ENCODE peak calls at places on chromosome 17, in seven cellular contexts. One of them, this sample, is unnamed.

GRCh38 chr17:31629696-31630470 is 229.2 kb downstream of the COPRS start:
- DNase-seq in gastrocnemius medialis: no peak
- DNase-seq in HCT116: no peak
- DNase-seq in ovary: no peak
- DNase-seq in breast epithelium: no peak
- DNase-seq in A549: no peak
- DNase-seq in prostate gland: no peak
- DNase-seq in this sample: no peak

GRCh38 chr17:46046957-46047356 is 47.9 kb downstream of the STH start:
- DNase-seq in prostate gland: no peak
- DNase-seq in ovary: no peak
- DNase-seq in HCT116: no peak
- DNase-seq in gastrocnemius medialis: no peak
- DNase-seq in breast epithelium: no peak
- DNase-seq in A549: no peak
- DNase-seq in this sample: no peak

GRCh38 chr17:57724038-57724728 is 20.9 kb downstream of the CCDC182 start:
- DNase-seq in HCT116: no peak
- DNase-seq in A549: no peak
- DNase-seq in breast epithelium: no peak
- DNase-seq in ovary: no peak
- DNase-seq in prostate gland: no peak
- DNase-seq in gastrocnemius medialis: no peak
- DNase-seq in this sample: no peak

GRCh38 chr17:924711-925480 is 54.7 kb downstream of the NXN start:
- DNase-seq in gastrocnemius medialis: no peak
- DNase-seq in breast epithelium: no peak
- DNase-seq in HCT116: no peak
- DNase-seq in prostate gland: peak
- DNase-seq in ovary: no peak
- DNase-seq in A549: no peak
- DNase-seq in this sample: no peak

GRCh38 chr17:64001091-64001579 is 3.0 kb downstream of the PRR29 start:
- DNase-seq in gastrocnemius medialis: no peak
- DNase-seq in ovary: no peak
- DNase-seq in HCT116: no peak
- DNase-seq in A549: no peak
- DNase-seq in breast epithelium: peak
- DNase-seq in prostate gland: no peak
- DNase-seq in this sample: no peak

GRCh38 chr17:45639297-45639849 is 144.7 kb upstream of the CRHR1 start:
- DNase-seq in prostate gland: no peak
- DNase-seq in breast epithelium: no peak
- DNase-seq in HCT116: no peak
- DNase-seq in A549: no peak
- DNase-seq in gastrocnemius medialis: no peak
- DNase-seq in ovary: no peak
- DNase-seq in this sample: no peak

GRCh38 chr17:77313831-77314230 is 173.1 kb downstream of the SEC14L1 start:
- DNase-seq in breast epithelium: no peak
- DNase-seq in A549: no peak
- DNase-seq in ovary: no peak
- DNase-seq in HCT116: no peak
- DNase-seq in gastrocnemius medialis: no peak
- DNase-seq in prostate gland: no peak
- DNase-seq in this sample: no peak

GRCh38 chr17:20187049-20187448 is 177.9 kb downstream of the SPECC1 start:
- DNase-seq in ovary: no peak
- DNase-seq in gastrocnemius medialis: no peak
- DNase-seq in prostate gland: no peak
- DNase-seq in HCT116: no peak
- DNase-seq in breast epithelium: no peak
- DNase-seq in A549: no peak
- DNase-seq in this sample: no peak

GRCh38 chr17:28030386-28030785 is 12.1 kb upstream of the NLK start:
- DNase-seq in ovary: no peak
- DNase-seq in A549: no peak
- DNase-seq in prostate gland: no peak
- DNase-seq in HCT116: no peak
- DNase-seq in gastrocnemius medialis: no peak
- DNase-seq in breast epithelium: no peak
- DNase-seq in this sample: no peak

GRCh38 chr17:63126607-63127006 is 160.6 kb downstream of the TANC2 start:
- DNase-seq in ovary: no peak
- DNase-seq in prostate gland: no peak
- DNase-seq in HCT116: no peak
- DNase-seq in gastrocnemius medialis: no peak
- DNase-seq in breast epithelium: no peak
- DNase-seq in A549: no peak
- DNase-seq in this sample: no peak

GRCh38 chr17:69819316-69820087 is 255.5 kb upstream of the KCNJ16 start:
- DNase-seq in prostate gland: no peak
- DNase-seq in HCT116: no peak
- DNase-seq in ovary: no peak
- DNase-seq in breast epithelium: no peak
- DNase-seq in gastrocnemius medialis: no peak
- DNase-seq in A549: no peak
- DNase-seq in this sample: no peak

GRCh38 chr17:66633322-66633965 is 201.5 kb upstream of the CACNG5 start:
- DNase-seq in prostate gland: no peak
- DNase-seq in gastrocnemius medialis: no peak
- DNase-seq in ovary: no peak
- DNase-seq in HCT116: no peak
- DNase-seq in breast epithelium: no peak
- DNase-seq in A549: no peak
- DNase-seq in this sample: peak

GRCh38 chr17:10420811-10421210 is 939 bp downstream of the MYH8 start:
- DNase-seq in HCT116: no peak
- DNase-seq in A549: no peak
- DNase-seq in breast epithelium: no peak
- DNase-seq in ovary: no peak
- DNase-seq in gastrocnemius medialis: no peak
- DNase-seq in prostate gland: no peak
- DNase-seq in this sample: no peak

GRCh38 chr17:54256530-54256929 is 433.8 kb downstream of the KIF2B start:
- DNase-seq in ovary: no peak
- DNase-seq in gastrocnemius medialis: no peak
- DNase-seq in breast epithelium: no peak
- DNase-seq in prostate gland: no peak
- DNase-seq in HCT116: no peak
- DNase-seq in A549: no peak
- DNase-seq in this sample: no peak

GRCh38 chr17:40540448-40540847 is 24.8 kb downstream of the CCR7 start:
- DNase-seq in A549: no peak
- DNase-seq in gastrocnemius medialis: no peak
- DNase-seq in HCT116: no peak
- DNase-seq in prostate gland: no peak
- DNase-seq in breast epithelium: no peak
- DNase-seq in ovary: peak
- DNase-seq in this sample: no peak

GRCh38 chr17:1108810-1109605 is 70.8 kb downstream of the ABR start:
- DNase-seq in A549: peak
- DNase-seq in prostate gland: no peak
- DNase-seq in breast epithelium: no peak
- DNase-seq in gastrocnemius medialis: peak
- DNase-seq in ovary: peak
- DNase-seq in HCT116: no peak
- DNase-seq in this sample: peak

GRCh38 chr17:69812240-69812837 is 262.7 kb upstream of the KCNJ16 start:
- DNase-seq in gastrocnemius medialis: no peak
- DNase-seq in A549: no peak
- DNase-seq in ovary: no peak
- DNase-seq in prostate gland: no peak
- DNase-seq in HCT116: no peak
- DNase-seq in breast epithelium: no peak
- DNase-seq in this sample: no peak

GRCh38 chr17:43660816-43661493 is 767 bp downstream of the MEOX1 start:
- DNase-seq in breast epithelium: no peak
- DNase-seq in ovary: no peak
- DNase-seq in HCT116: no peak
- DNase-seq in prostate gland: no peak
- DNase-seq in A549: no peak
- DNase-seq in gastrocnemius medialis: no peak
- DNase-seq in this sample: no peak

GRCh38 chr17:45263477-45263860 is 1.6 kb upstream of the SPATA32 start:
- DNase-seq in gastrocnemius medialis: no peak
- DNase-seq in HCT116: no peak
- DNase-seq in breast epithelium: no peak
- DNase-seq in prostate gland: no peak
- DNase-seq in ovary: no peak
- DNase-seq in A549: no peak
- DNase-seq in this sample: no peak

GRCh38 chr17:13755851-13756250 is 154.1 kb upstream of the HS3ST3A1 start:
- DNase-seq in gastrocnemius medialis: no peak
- DNase-seq in A549: no peak
- DNase-seq in breast epithelium: no peak
- DNase-seq in HCT116: no peak
- DNase-seq in prostate gland: no peak
- DNase-seq in ovary: no peak
- DNase-seq in this sample: no peak

GRCh38 chr17:19723967-19724366 is 7.6 kb upstream of the SLC47A2 start:
- DNase-seq in A549: no peak
- DNase-seq in HCT116: no peak
- DNase-seq in prostate gland: peak
- DNase-seq in gastrocnemius medialis: no peak
- DNase-seq in ovary: no peak
- DNase-seq in breast epithelium: no peak
- DNase-seq in this sample: peak

DNA sequence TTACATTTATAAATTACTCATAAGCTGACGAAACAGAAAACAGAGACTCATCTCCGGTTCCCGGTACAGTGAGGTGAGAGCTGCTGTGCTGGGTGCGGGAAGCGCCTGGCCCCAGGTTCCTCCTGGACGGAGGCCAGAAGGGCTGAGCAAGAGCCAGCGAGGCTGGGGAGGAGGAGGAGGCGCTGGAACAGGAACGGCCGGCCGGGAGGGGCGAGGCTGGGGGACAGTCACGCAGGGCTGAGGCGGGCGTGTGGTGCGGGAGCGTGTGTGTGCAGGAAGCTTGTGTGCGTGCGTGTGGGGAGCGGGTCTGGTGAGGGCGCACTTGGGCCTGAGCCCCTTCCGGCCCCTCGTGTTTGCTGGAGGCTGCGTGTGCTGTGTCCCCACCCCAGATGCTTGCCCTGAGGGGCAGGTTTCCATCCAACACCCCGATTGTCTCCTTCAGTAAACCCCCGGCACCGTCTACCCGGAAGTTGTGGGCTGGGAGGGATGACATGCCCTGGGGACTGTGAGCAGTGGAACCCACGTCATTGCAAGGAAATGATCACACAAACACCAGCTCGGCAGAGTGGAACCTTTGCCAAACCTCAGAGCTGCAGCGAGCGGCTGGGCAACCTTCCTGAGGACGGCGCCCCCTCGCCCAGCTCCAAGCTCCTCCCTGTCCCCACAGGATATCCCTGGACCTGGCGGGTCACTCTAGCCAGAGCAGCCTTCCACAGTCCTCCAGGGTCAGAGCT is 19.4 kb downstream of the CD7 start:
- DNase-seq in A549: peak
- DNase-seq in breast epithelium: peak
- DNase-seq in gastrocnemius medialis: peak
- DNase-seq in ovary: peak
- DNase-seq in prostate gland: peak
- DNase-seq in HCT116: no peak
- DNase-seq in this sample: peak
- TF ChIP-seq POLR2A in A549: peak
- TF ChIP-seq POLR2A in breast epithelium: peak
- TF ChIP-seq POLR2A in gastrocnemius medialis: peak
- TF ChIP-seq POLR2A in ovary: peak
- TF ChIP-seq POLR2A in prostate gland: peak
- TF ChIP-seq POLR2A in HCT116: no peak
- TF ChIP-seq POLR2A in this sample: no peak

GRCh38 chr17:6555331-6556120 is 829 bp downstream of the PITPNM3 start:
- DNase-seq in prostate gland: peak
- DNase-seq in ovary: peak
- DNase-seq in breast epithelium: no peak
- DNase-seq in HCT116: no peak
- DNase-seq in A549: no peak
- DNase-seq in gastrocnemius medialis: no peak
- DNase-seq in this sample: no peak
- H3K4me3 ChIP-seq in prostate gland: peak
- H3K4me3 ChIP-seq in ovary: peak
- H3K4me3 ChIP-seq in breast epithelium: peak
- H3K4me3 ChIP-seq in HCT116: peak
- H3K4me3 ChIP-seq in A549: peak
- H3K4me3 ChIP-seq in gastrocnemius medialis: peak
- H3K4me3 ChIP-seq in this sample: peak

DNA sequence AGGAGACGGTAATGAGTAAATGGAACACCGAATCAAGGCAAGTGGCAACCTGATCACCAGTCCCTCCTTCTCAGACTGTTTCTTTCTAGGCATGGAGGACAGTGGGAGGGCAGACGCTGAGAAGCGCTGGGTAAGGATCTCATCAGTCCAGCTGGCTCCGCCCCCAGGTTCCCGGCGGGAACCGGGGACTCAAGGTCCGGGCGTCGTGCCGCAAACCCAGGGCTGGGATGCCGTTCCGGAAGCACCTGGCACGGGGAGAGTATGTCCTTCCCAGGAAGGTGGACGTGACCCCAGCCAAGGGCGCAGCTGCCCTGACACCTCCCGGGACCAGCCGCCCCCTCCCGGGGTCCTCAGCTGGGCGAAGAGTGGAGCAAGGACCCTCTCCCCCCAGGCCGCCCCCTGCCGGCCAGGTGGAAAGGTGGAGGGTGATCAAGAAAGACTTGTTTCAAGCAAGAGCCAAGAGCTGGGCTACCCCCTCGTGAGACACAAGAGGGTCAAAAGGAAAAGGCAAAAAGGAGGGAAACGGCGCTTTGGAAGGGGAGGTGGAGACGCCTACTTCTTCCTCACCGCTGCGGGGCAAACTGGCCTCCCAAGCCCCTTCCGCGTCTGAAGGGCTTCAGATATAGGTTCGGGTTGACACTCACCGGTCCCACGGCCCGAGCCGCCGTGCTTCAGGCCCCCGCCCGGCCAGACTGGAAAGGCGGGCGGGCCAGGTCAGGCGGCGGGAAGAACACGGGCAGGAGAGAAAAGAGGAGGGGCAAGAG is at the start of gene MYO19:
- DNase-seq in A549: peak
- DNase-seq in breast epithelium: peak
- DNase-seq in prostate gland: peak
- DNase-seq in gastrocnemius medialis: peak
- DNase-seq in ovary: peak
- DNase-seq in HCT116: peak
- DNase-seq in this sample: peak
- TF ChIP-seq POLR2A in A549: peak
- TF ChIP-seq POLR2A in breast epithelium: no peak
- TF ChIP-seq POLR2A in prostate gland: peak
- TF ChIP-seq POLR2A in gastrocnemius medialis: no peak
- TF ChIP-seq POLR2A in ovary: no peak
- TF ChIP-seq POLR2A in HCT116: no peak
- TF ChIP-seq POLR2A in this sample: no peak

DNA sequence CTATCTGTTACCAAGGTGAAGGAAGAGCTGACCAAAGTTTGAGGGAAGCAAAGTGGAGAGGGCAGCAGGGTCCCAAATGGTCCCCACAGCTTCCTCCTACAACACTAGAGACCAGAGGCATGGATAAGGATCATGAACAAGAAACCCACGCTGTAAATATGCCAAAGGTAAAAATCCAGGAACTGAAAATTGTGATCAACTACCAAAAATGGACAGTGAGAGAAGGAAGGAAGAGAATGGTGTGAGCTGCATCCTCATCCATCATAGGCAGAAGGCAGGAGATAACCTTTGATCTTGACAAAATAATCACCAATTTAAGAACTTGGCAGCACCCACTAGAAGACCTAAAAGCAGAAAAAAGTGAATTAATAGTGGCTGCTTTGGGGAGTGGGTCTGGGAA is 66.2 kb downstream of the CYTH1 start:
- DNase-seq in A549: no peak
- DNase-seq in breast epithelium: no peak
- DNase-seq in gastrocnemius medialis: no peak
- DNase-seq in prostate gland: no peak
- DNase-seq in ovary: no peak
- DNase-seq in HCT116: no peak
- DNase-seq in this sample: no peak
- H3K4me3 ChIP-seq in A549: no peak
- H3K4me3 ChIP-seq in breast epithelium: no peak
- H3K4me3 ChIP-seq in gastrocnemius medialis: no peak
- H3K4me3 ChIP-seq in prostate gland: no peak
- H3K4me3 ChIP-seq in ovary: no peak
- H3K4me3 ChIP-seq in HCT116: no peak
- H3K4me3 ChIP-seq in this sample: no peak

This sample was measured in lower leg skin.